ENCODE peak calls at places on chromosome 5, in seven cellular contexts. J is fibroblast of lung, M is neural progenitor cell, S is GM23338, V is hepatocyte, I is astrocyte, Q is K562. G is an unnamed sample.

GRCh38 chr5:120848883-120849282 is 384.8 kb downstream of the PRR16 start:
- DNase-seq in J (no peak), M (peak), S (peak), V (no peak), I (no peak), Q (no peak), G (no peak)

GRCh38 chr5:65893749-65894430 is 32.5 kb upstream of the ERBIN start:
- DNase-seq in J (no peak), M (peak), S (peak), V (no peak), I (no peak), Q (no peak), G (no peak)

GRCh38 chr5:36450229-36451024 is 148.7 kb upstream of the RANBP3L start:
- DNase-seq in J (peak), M (no peak), S (no peak), V (no peak), I (peak), Q (no peak), G (peak)

GRCh38 chr5:16681761-16682335 is 65.1 kb upstream of the RETREG1 start:
- DNase-seq in J (no peak), M (no peak), S (no peak), V (no peak), I (no peak), Q (no peak), G (no peak)

GRCh38 chr5:10218658-10219057 is 31.0 kb downstream of the ATPSCKMT start:
- DNase-seq in J (no peak), M (no peak), S (no peak), V (no peak), I (no peak), Q (no peak), G (no peak)

GRCh38 chr5:128782446-128782845 is 182.8 kb upstream of the SLC27A6 start:
- DNase-seq in J (peak), M (no peak), S (no peak), V (no peak), I (peak), Q (no peak), G (peak)

GRCh38 chr5:34591723-34592122 is 64.4 kb upstream of the RAI14 start:
- DNase-seq in J (no peak), M (no peak), S (no peak), V (no peak), I (no peak), Q (no peak), G (no peak)

GRCh38 chr5:37436146-37436934 is 57.2 kb downstream of the WDR70 start:
- DNase-seq in J (no peak), M (no peak), S (no peak), V (no peak), I (no peak), Q (no peak), G (no peak)

GRCh38 chr5:84383816-84384603 is 670 bp downstream of the EDIL3 start:
- DNase-seq in J (peak), M (peak), S (peak), V (peak), I (peak), Q (no peak), G (peak)
- TF ChIP-seq EZH2 in J (no peak), M (peak), S (no peak), V (no peak), I (no peak), Q (no peak), G (no peak)

DNA sequence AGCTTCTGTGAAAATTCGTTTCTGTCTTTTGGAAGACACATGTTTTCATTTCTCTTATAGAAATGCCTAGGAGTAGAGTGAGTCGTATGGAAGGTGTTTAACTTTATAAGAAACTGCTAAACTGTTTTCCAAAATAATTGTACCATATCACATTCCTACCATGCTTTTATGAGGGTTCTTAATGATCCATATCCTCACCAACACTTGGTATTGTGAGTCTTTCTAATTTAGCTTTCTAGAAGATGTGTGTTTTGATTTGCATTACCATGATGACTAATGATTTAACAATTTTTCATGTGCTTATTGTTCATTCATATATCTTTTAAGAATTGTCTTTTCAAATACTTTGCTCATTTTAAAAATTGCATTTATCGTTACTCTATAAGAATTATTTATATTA is 223.6 kb downstream of the COMMD10 start:
- DNase-seq in J (no peak), M (no peak), S (no peak), V (no peak), I (no peak), Q (no peak), G (no peak)
- TF ChIP-seq EZH2 in J (no peak), M (no peak), S (no peak), V (no peak), I (no peak), Q (no peak), G (no peak)

GRCh38 chr5:109786177-109786576 is 96.5 kb downstream of the MAN2A1 start:
- DNase-seq in J (no peak), M (no peak), S (no peak), V (no peak), I (no peak), Q (no peak), G (no peak)
- TF ChIP-seq EZH2 in J (no peak), M (no peak), S (no peak), V (no peak), I (no peak), Q (no peak), G (no peak)

DNA sequence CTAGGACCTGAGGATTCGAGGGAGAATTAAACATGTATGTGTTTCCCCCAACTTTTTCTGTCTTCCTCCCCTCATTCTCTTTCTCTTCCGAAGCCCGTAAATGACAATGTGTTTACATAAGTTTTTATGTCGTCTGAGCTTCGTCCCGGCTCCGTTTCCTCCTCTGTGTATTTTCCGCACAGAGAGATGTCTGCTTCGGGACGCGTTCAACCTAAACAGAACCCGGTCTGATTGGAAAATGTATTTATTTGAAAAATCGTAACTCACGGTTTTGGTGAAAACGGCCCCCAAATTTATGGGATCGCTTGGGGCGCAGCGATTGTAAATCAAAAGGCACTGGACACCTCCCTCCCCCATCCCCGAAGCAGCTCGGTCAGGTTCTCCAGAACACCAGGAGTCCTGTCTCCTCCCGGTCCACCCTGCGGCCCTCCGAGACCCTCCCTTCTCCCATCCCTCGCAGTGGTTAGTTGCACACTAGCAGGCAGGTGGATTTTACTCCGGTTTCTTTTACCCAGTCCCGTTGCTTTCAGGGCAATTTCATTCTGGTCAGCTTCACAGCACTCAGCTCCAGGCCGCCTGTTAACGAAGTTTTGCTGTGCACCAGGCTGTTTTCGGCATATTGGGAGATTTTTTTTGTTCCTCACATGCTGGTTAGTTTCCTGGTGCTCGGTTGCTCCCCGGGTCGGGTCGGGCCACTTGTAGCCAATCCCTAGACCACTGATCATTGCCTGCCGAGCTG is 5.8 kb upstream of the HAND1 start:
- DNase-seq in J (no peak), M (peak), S (peak), V (no peak), I (no peak), Q (no peak), G (no peak)
- TF ChIP-seq EZH2 in J (peak), M (peak), S (peak), V (peak), I (peak), Q (no peak), G (peak)

GRCh38 chr5:88691945-88692868 is 190.8 kb downstream of the MEF2C start:
- DNase-seq in J (peak), M (peak), S (no peak), V (no peak), I (no peak), Q (no peak), G (peak)
- TF ChIP-seq EZH2 in J (peak), M (peak), S (peak), V (peak), I (no peak), Q (peak), G (peak)

GRCh38 chr5:73437126-73438047 is 11.2 kb downstream of the FOXD1 start:
- DNase-seq in J (peak), M (peak), S (peak), V (peak), I (peak), Q (peak), G (peak)
- TF ChIP-seq EZH2 in J (no peak), M (peak), S (peak), V (peak), I (no peak), Q (no peak), G (no peak)

DNA sequence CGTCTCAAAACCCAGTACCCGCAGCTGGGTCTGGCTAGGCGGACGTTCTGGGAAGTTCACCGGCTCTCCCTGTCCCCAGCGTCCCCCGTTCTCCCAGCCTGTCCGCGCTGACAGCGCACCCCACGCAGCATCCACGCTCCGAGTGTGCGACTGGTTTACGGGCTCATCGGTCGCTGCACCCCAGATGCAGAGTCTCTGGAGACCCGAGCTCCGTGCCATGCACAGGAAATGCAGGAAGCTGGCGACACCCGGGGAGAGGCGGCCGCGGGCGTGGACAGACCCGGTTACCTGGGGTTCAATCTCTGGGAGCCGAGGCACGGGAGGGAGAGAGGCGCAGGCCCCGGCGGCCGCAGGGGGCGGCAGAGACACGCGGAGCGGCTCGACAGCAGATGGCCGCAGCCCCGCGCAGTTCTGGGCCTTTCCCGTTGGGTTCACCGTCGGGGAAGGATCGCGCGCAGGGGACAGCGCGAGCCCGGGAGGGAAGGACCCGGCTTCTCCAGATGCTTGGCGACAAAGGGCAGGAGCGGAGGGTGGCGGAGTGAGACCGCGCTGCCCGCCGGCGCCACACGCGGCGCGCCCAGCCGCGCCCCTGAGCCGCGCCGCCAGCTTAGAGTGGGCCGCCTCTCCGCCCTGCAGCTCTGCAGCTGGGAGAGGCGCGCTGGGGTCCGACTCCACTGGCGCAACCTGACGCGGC is 558 bp downstream of the SHROOM1 start:
- DNase-seq in J (peak), M (peak), S (peak), V (peak), I (peak), Q (peak), G (peak)
- TF ChIP-seq EZH2 in J (no peak), M (peak), S (peak), V (no peak), I (no peak), Q (no peak), G (no peak)

DNA sequence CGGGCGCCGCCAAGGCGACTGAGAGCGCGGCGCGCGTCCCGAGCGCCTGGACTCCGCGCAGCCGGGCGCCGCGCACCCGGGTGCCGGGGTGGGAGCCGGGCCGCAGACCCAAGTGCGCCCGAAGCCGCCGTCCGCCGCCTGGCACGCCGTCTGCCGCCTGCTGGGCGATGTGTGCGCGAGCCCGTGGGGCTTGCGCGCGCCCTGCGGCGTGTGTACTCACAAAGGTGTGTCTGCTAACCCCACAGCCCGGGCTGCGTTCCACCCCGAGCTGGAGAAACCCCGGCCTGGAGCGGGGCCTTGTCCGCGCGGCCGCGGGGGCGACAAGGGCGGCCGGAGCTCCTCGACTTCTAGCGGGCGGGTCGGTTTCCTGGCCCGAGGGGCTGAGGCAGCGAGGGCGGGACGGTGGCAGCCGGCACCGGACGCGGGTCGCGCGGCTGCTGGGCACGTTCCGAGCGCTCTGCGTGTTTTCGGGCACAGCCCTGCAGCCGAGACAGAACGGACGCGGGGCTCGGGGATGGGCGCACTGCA is 1.1 kb upstream of the ZSWIM6 start:
- DNase-seq in J (peak), M (peak), S (peak), V (peak), I (peak), Q (peak), G (peak)
- TF ChIP-seq EZH2 in J (no peak), M (no peak), S (no peak), V (no peak), I (no peak), Q (no peak), G (no peak)

G was measured in GM23248.